ENCODE peak calls at places on chromosomes 1 and 21, in five cellular contexts. One of them, this sample, is unnamed.

GRCh38 chr21:43262427-43262826 is 93.6 kb downstream of the CRYAA start:
- DNase-seq in HFF-Myc: no peak
- DNase-seq in occipital lobe: no peak
- DNase-seq in brain microvascular endothelial cell: no peak
- DNase-seq in EL: peak
- DNase-seq in this sample: no peak

GRCh38 chr1:118788372-118788955 is 199.7 kb downstream of the TBX15 start:
- DNase-seq in brain microvascular endothelial cell: peak
- DNase-seq in EL: peak
- DNase-seq in HFF-Myc: peak
- DNase-seq in occipital lobe: no peak
- DNase-seq in this sample: peak

GRCh38 chr1:93552751-93553455 is 105.0 kb downstream of the FNBP1L start:
- DNase-seq in HFF-Myc: no peak
- DNase-seq in occipital lobe: no peak
- DNase-seq in EL: peak
- DNase-seq in brain microvascular endothelial cell: peak
- DNase-seq in this sample: peak

GRCh38 chr21:41602511-41602910 is 94.6 kb upstream of the TMPRSS2 start:
- DNase-seq in brain microvascular endothelial cell: no peak
- DNase-seq in occipital lobe: no peak
- DNase-seq in EL: no peak
- DNase-seq in HFF-Myc: no peak
- DNase-seq in this sample: no peak

GRCh38 chr1:41498391-41498790 is 13.9 kb upstream of the EDN2 start:
- DNase-seq in HFF-Myc: no peak
- DNase-seq in occipital lobe: no peak
- DNase-seq in EL: peak
- DNase-seq in brain microvascular endothelial cell: no peak
- DNase-seq in this sample: no peak

GRCh38 chr1:116460261-116460660 is 87.2 kb downstream of the ATP1A1 start:
- DNase-seq in brain microvascular endothelial cell: no peak
- DNase-seq in EL: no peak
- DNase-seq in occipital lobe: no peak
- DNase-seq in HFF-Myc: no peak
- DNase-seq in this sample: no peak

GRCh38 chr1:239814306-239814881 is 277.3 kb upstream of the FMN2 start:
- DNase-seq in EL: peak
- DNase-seq in HFF-Myc: no peak
- DNase-seq in occipital lobe: peak
- DNase-seq in brain microvascular endothelial cell: peak
- DNase-seq in this sample: peak

GRCh38 chr1:219143735-219144134 is 29.9 kb upstream of the LYPLAL1 start:
- DNase-seq in HFF-Myc: no peak
- DNase-seq in occipital lobe: no peak
- DNase-seq in brain microvascular endothelial cell: peak
- DNase-seq in EL: peak
- DNase-seq in this sample: no peak

GRCh38 chr21:25999935-26000582 is 170.5 kb downstream of the APP start:
- DNase-seq in brain microvascular endothelial cell: no peak
- DNase-seq in HFF-Myc: no peak
- DNase-seq in occipital lobe: no peak
- DNase-seq in EL: no peak
- DNase-seq in this sample: no peak

GRCh38 chr1:206737729-206738222 is 32.8 kb upstream of the IL19 start:
- DNase-seq in EL: no peak
- DNase-seq in HFF-Myc: no peak
- DNase-seq in occipital lobe: no peak
- DNase-seq in brain microvascular endothelial cell: no peak
- DNase-seq in this sample: no peak

GRCh38 chr1:226306425-226306824 is 2.5 kb downstream of the LIN9 start:
- DNase-seq in occipital lobe: no peak
- DNase-seq in EL: no peak
- DNase-seq in HFF-Myc: no peak
- DNase-seq in brain microvascular endothelial cell: no peak
- DNase-seq in this sample: no peak

GRCh38 chr1:45314266-45314665 is 12.4 kb upstream of the HPDL start:
- DNase-seq in occipital lobe: no peak
- DNase-seq in brain microvascular endothelial cell: no peak
- DNase-seq in HFF-Myc: no peak
- DNase-seq in EL: no peak
- DNase-seq in this sample: no peak

GRCh38 chr1:100799954-100800612 is 80.5 kb downstream of the VCAM1 start:
- DNase-seq in brain microvascular endothelial cell: peak
- DNase-seq in HFF-Myc: no peak
- DNase-seq in occipital lobe: no peak
- DNase-seq in EL: peak
- DNase-seq in this sample: no peak

GRCh38 chr1:245079021-245079609 is 75.7 kb upstream of the KIF26B start:
- DNase-seq in HFF-Myc: no peak
- DNase-seq in EL: peak
- DNase-seq in brain microvascular endothelial cell: peak
- DNase-seq in occipital lobe: no peak
- DNase-seq in this sample: peak